ENCODE peak calls at places on chromosomes 5 and 9, in four cellular contexts. E is GM12878, S is HepG2, Q is K562. W is an unnamed sample.

GRCh38 chr9:122265265-122265900 is 701 bp downstream of the MRRF start:
- DNase-seq in E (peak; percentile 38), S (peak; percentile 79), Q (peak; percentile 22), W (no peak)

GRCh38 chr9:83708515-83709158 is 879 bp upstream of the UBQLN1 start:
- DNase-seq in E (no peak), S (peak; percentile 84), Q (peak; percentile 64), W (peak; percentile 45)

GRCh38 chr9:128894764-128895163 is 12.8 kb downstream of the LRRC8A start:
- DNase-seq in E (no peak), S (no peak), Q (no peak), W (no peak)

GRCh38 chr5:130797303-130797702 is 367.8 kb downstream of the HINT1 start:
- DNase-seq in E (no peak), S (no peak), Q (no peak), W (no peak)

GRCh38 chr9:133862585-133863041 is 124.5 kb upstream of the SARDH start:
- DNase-seq in E (no peak), S (no peak), Q (no peak), W (no peak)

GRCh38 chr9:129341991-129342348 is 163.9 kb upstream of the IER5L start:
- DNase-seq in E (no peak), S (no peak), Q (no peak), W (no peak)

GRCh38 chr9:89576404-89576824 is 28.4 kb upstream of the GADD45G start:
- DNase-seq in E (no peak), S (peak; percentile 32), Q (no peak), W (no peak)

GRCh38 chr5:135934939-135935338 is 19.8 kb downstream of the LECT2 start:
- DNase-seq in E (no peak), S (no peak), Q (no peak), W (no peak)

GRCh38 chr5:151870820-151871219 is 53.8 kb downstream of the GLRA1 start:
- DNase-seq in E (no peak), S (no peak), Q (no peak), W (no peak)

GRCh38 chr9:124215956-124216355 is 41.8 kb upstream of the NEK6 start:
- DNase-seq in E (no peak), S (no peak), Q (no peak), W (no peak)

GRCh38 chr5:83387041-83387440 is 84.5 kb upstream of the VCAN start:
- DNase-seq in E (no peak), S (no peak), Q (no peak), W (no peak)

GRCh38 chr5:72106922-72107873 is at the start of gene MAP1B:
- DNase-seq in E (no peak), S (peak; percentile 35), Q (peak; percentile 77), W (peak; percentile 87)

DNA sequence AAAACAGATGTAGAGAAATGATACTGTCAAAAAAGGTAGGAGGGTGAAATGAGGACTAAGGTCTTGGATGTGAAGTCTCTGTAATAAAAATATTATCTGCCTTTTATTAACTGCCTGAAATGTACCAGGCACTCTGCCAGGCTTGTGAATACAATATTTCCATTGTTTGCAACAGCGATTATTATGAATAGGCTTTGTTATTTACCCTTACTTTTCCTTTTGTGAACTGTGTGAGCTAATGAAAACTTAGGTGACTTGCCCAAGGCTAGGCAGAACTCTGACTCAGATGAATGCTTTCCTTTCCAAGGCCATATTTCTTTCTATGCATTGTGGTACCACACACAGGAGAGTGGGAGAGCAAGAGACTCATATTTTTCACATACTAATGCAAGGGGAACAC is 204.1 kb downstream of the CDH12 start:
- DNase-seq in E (no peak), S (no peak), Q (no peak), W (no peak)
- TF ChIP-seq ETV6 in E (no peak), S (no peak), Q (no peak), W (no peak)

DNA sequence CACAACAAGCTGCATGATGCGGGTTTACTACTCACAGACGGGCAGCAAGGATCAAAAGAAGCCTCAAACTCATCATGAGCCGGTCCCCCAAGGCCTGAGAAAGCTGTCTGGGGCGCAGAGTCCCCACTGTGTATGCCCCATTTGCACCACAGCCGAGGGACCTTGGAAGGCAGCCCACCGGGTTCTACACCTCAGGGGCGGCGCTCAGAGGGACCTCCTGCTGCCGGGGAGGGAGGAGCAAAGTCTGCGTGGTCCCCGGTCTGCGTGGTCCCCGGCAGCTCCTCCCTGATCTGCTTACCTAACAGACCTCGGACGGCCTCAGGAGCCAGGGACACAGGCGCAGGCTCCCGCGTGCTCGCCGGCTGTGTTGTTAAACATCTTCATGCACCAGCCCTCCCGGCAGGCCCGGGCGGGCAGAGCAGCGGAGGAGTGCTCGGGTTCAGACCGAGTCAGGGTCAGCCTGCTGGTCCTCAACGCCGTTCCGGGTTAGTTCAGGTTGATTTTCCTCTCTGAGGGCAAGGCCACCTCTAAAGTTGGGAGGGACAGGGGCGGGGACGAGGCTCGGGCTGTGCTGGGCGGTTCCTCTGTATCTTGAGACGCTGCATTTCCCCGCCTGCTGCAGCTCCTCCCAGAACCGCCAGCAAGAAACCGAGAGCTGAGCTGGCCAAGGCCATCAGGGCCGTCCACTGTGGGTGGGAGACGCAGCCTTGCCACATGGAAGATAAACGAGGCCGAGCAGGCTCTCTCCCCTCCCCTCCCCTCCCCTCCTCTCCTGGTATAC is 74.6 kb downstream of the MRPL36 start:
- DNase-seq in E (no peak), S (no peak), Q (peak; percentile 74), W (peak; percentile 59)
- TF ChIP-seq NR2C2 in E (no peak), S (no peak), Q (no peak), W (no peak)

GRCh38 chr5:139108056-139108811 is 89.9 kb downstream of the SIL1 start:
- DNase-seq in E (no peak), S (no peak), Q (no peak), W (no peak)

GRCh38 chr5:139105621-139106071 is 92.5 kb downstream of the SIL1 start:
- DNase-seq in E (no peak), S (no peak), Q (no peak), W (peak; percentile 28)

GRCh38 chr5:139103762-139104161 is 94.4 kb downstream of the SIL1 start:
- DNase-seq in E (no peak), S (no peak), Q (no peak), W (no peak)

GRCh38 chr5:139110526-139111168 is 87.5 kb downstream of the SIL1 start:
- DNase-seq in E (no peak), S (no peak), Q (no peak), W (no peak)

DNA sequence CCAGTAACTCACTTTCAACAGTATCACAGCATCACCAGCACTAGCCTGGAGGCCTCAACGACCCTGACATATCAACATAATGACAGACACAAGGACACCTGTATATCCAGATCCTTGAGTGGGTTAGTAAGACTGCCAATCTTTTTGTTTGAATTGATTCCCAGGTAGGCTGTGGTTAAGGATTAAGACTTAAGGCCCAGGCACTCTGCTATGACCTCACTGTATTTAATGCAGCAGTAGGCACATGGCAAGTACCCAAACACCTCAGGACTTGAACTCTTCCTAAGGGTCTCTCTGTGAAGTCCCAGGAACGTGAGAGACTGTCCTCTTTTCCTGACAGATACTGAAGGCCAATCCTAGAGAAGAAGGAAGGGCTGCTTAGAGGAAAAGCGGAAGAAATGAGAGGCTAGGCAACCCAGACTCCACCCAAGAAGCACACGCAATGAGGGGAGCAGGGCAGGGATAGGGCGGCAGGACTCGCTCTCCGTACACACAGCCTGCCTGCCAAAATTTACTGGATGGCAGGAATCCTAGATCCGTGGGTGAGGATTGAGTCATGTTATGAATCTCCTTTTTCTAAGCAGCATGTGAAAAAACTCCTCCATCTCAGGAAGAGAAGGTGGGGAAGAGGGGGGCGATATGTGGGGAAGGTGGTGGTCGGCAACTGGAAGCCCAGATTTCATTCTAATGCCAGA is 93.4 kb downstream of the SIL1 start:
- DNase-seq in E (no peak), S (no peak), Q (no peak), W (no peak)
- TF ChIP-seq ETV6 in E (no peak), S (no peak), Q (no peak), W (no peak)

GRCh38 chr5:108164574-108164973 is 217.3 kb downstream of the FBXL17 start:
- DNase-seq in E (no peak), S (no peak), Q (no peak), W (no peak)
- TF ChIP-seq NR2C2 in E (no peak), S (no peak), Q (no peak), W (no peak)

GRCh38 chr5:126448720-126449119 is 25.5 kb downstream of the GRAMD2B start:
- DNase-seq in E (no peak), S (no peak), Q (no peak), W (no peak)

GRCh38 chr5:126443374-126443851 is 20.2 kb downstream of the GRAMD2B start:
- DNase-seq in E (peak; percentile 75), S (peak; percentile 29), Q (no peak), W (no peak)

GRCh38 chr5:126445502-126446174 is 22.4 kb downstream of the GRAMD2B start:
- DNase-seq in E (no peak), S (no peak), Q (no peak), W (no peak)

GRCh38 chr5:126446498-126447224 is 23.5 kb downstream of the GRAMD2B start:
- DNase-seq in E (no peak), S (no peak), Q (no peak), W (no peak)

DNA sequence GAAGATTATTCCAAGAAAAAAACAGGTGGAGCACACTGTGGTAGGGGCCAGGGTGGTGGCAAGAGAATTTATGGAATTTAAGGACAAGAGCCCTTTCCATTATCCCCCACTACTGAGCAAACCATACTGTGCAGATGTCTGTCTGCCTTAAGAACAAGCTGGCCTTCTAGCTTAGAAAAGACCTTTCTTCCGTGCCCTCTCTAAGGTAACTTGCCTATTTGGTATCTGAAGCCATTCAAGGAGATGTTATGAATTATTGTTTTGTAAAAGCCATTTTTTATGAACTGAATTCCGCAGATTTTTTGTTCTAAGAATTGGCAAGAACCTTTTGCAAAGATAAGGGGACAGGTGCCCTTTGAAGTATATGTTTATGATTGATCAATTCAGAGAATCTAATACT is 20.9 kb downstream of the GRAMD2B start:
- DNase-seq in E (no peak), S (no peak), Q (no peak), W (no peak)
- TF ChIP-seq ETV6 in E (no peak), S (no peak), Q (no peak), W (no peak)

GRCh38 chr5:60856059-60856458 is 12.0 kb upstream of the ELOVL7 start:
- DNase-seq in E (no peak), S (no peak), Q (no peak), W (no peak)

GRCh38 chr5:60851681-60852080 is 7.6 kb upstream of the ELOVL7 start:
- DNase-seq in E (no peak), S (no peak), Q (no peak), W (no peak)

GRCh38 chr5:60852317-60852716 is 8.2 kb upstream of the ELOVL7 start:
- DNase-seq in E (no peak), S (no peak), Q (no peak), W (no peak)

GRCh38 chr5:60852940-60853339 is 8.9 kb upstream of the ELOVL7 start:
- DNase-seq in E (no peak), S (no peak), Q (peak; percentile 15), W (no peak)
- TF ChIP-seq NR2C2 in E (no peak), S (no peak), Q (no peak), W (no peak)

GRCh38 chr5:110951373-110951791 is 120.1 kb upstream of the TSLP start:
- DNase-seq in E (no peak), S (no peak), Q (no peak), W (no peak)
- TF ChIP-seq ETV6 in E (no peak), S (no peak), Q (no peak), W (no peak)

GRCh38 chr5:3092664-3093063 is 341.2 kb upstream of the IRX2 start:
- DNase-seq in E (no peak), S (no peak), Q (no peak), W (no peak)
- TF ChIP-seq NR2C2 in E (no peak), S (no peak), Q (no peak), W (no peak)

DNA sequence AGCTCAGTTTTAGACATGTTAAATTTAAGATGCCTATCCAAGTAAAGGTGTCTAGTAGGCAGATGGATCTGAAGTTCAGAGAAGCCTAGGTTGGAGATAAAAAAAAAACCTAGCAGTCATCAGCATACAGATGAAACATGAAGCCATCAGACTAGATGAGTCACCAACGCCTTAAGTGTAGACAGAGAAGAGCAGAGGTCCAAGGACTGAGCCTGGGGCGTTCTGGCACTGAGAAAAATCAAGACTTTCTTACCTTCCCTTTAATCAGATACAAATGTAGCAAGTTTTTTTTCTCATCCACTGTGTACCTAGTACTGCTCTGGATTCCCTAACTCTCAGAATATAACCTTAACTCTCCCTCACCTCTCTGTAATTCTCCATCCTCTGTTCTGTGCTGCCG is 97.3 kb downstream of the SIL1 start:
- DNase-seq in E (no peak), S (no peak), Q (no peak), W (no peak)
- TF ChIP-seq ETV6 in E (no peak), S (no peak), Q (no peak), W (no peak)